ENCODE peak calls at places on chromosome 4, in ten cellular contexts. Y is hypothalamus, V is NT2/D1, F is brain microvascular endothelial cell, X is stromal cell of bone marrow, B is retinal pigment epithelial cell, P is H7, E is left ventricle myocardium superior, K is chondrocyte, A is coronary artery. M is an unnamed sample.

GRCh38 chr4:152672403-152673092 is 7.2 kb downstream of the TMEM154 start:
- DNase-seq in Y (no peak), V (no peak), F (no peak), X (no peak), B (no peak), P (no peak), E (no peak), K (no peak), A (no peak), M (no peak)

GRCh38 chr4:118171381-118171780 is 137.1 kb downstream of the NDST3 start:
- DNase-seq in Y (no peak), V (no peak), F (no peak), X (no peak), B (no peak), P (no peak), E (no peak), K (no peak), A (no peak), M (no peak)

GRCh38 chr4:174578366-174578765 is 56.1 kb upstream of the HPGD start:
- DNase-seq in Y (no peak), V (no peak), F (peak; percentile 66), X (no peak), B (no peak), P (no peak), E (no peak), K (no peak), A (no peak), M (no peak)

GRCh38 chr4:76821661-76822060 is 76.3 kb downstream of the SOWAHB start:
- DNase-seq in Y (no peak), V (no peak), F (no peak), X (no peak), B (no peak), P (no peak), E (no peak), K (no peak), A (no peak), M (no peak)

GRCh38 chr4:122689972-122690371 is 42.5 kb upstream of the BBS12 start:
- DNase-seq in Y (no peak), V (no peak), F (no peak), X (no peak), B (no peak), P (no peak), E (no peak), K (no peak), A (no peak), M (no peak)

GRCh38 chr4:98773638-98774037 is 115.2 kb upstream of the TSPAN5 start:
- DNase-seq in Y (no peak), V (no peak), F (no peak), X (no peak), B (no peak), P (no peak), E (no peak), K (no peak), A (no peak), M (no peak)

GRCh38 chr4:36990108-36990872 is 254.3 kb upstream of the NWD2 start:
- DNase-seq in Y (no peak), V (no peak), F (no peak), X (no peak), B (no peak), P (no peak), E (no peak), K (no peak), A (no peak), M (no peak)

GRCh38 chr4:36758779-36759178 is 477.4 kb downstream of the DTHD1 start:
- DNase-seq in Y (no peak), V (peak; percentile 33), F (no peak), X (no peak), B (no peak), P (no peak), E (no peak), K (no peak), A (no peak), M (no peak)

GRCh38 chr4:82429728-82430192 is 502 bp downstream of the HNRNPDL start:
- DNase-seq in Y (no peak), V (no peak), F (peak; percentile 13), X (peak; percentile 13), B (no peak), P (no peak), E (no peak), K (no peak), A (no peak), M (no peak)

GRCh38 chr4:138927065-138927464 is 88.5 kb upstream of the NOCT start:
- DNase-seq in Y (no peak), V (no peak), F (no peak), X (peak; percentile 33), B (no peak), P (no peak), E (no peak), K (no peak), A (no peak), M (no peak)

GRCh38 chr4:73620115-73620792 is at the start of gene RASSF6:
- DNase-seq in Y (no peak), V (peak; percentile 13), F (no peak), X (no peak), B (no peak), P (peak; percentile 75), E (peak; percentile 22), K (no peak), A (no peak), M (peak; percentile 83)

GRCh38 chr4:107988763-107989035 is 990 bp upstream of the HADH start:
- DNase-seq in Y (no peak), V (no peak), F (no peak), X (no peak), B (no peak), P (no peak), E (peak; percentile 25), K (no peak), A (no peak), M (no peak)

GRCh38 chr4:151267822-151268535 is 9.0 kb upstream of the PRSS48 start:
- DNase-seq in Y (no peak), V (no peak), F (no peak), X (no peak), B (no peak), P (no peak), E (no peak), K (no peak), A (no peak), M (no peak)

GRCh38 chr4:15653864-15654391 is 1.2 kb downstream of the FBXL5 start:
- DNase-seq in Y (no peak), V (no peak), F (peak; percentile 60), X (no peak), B (no peak), P (peak; percentile 16), E (no peak), K (no peak), A (no peak), M (no peak)

GRCh38 chr4:165779950-165780670 is 92.9 kb upstream of the TLL1 start:
- DNase-seq in Y (no peak), V (no peak), F (no peak), X (peak; percentile 12), B (no peak), P (no peak), E (no peak), K (no peak), A (no peak), M (peak; percentile 66)

GRCh38 chr4:185165605-185166063 is 22.6 kb downstream of the SLC25A4 start:
- DNase-seq in Y (no peak), V (no peak), F (peak; percentile 74), X (peak; percentile 48), B (no peak), P (no peak), E (no peak), K (no peak), A (no peak), M (no peak)

GRCh38 chr4:145481164-145481941 is at the start of gene SMAD1:
- DNase-seq in Y (peak; percentile 72), V (no peak), F (peak; percentile 76), X (peak; percentile 79), B (peak; percentile 53), P (peak; percentile 84), E (peak; percentile 91), K (peak; percentile 94), A (peak; percentile 90), M (no peak)

GRCh38 chr4:48483006-48483776 is at the start of gene SLC10A4:
- DNase-seq in Y (no peak), V (peak; percentile 3), F (no peak), X (no peak), B (no peak), P (peak; percentile 88), E (no peak), K (no peak), A (no peak), M (no peak)

GRCh38 chr4:16001484-16001858 is 38.5 kb upstream of the FGFBP2 start:
- DNase-seq in Y (peak; percentile 13), V (peak; percentile 63), F (peak; percentile 77), X (peak; percentile 43), B (peak; percentile 47), P (peak; percentile 88), E (peak; percentile 37), K (no peak), A (no peak), M (peak; percentile 31)

GRCh38 chr4:3666263-3666662 is 99.9 kb upstream of the ADRA2C start:
- DNase-seq in Y (no peak), V (no peak), F (no peak), X (no peak), B (no peak), P (no peak), E (no peak), K (no peak), A (no peak), M (no peak)

GRCh38 chr4:36508390-36508789 is 227.0 kb downstream of the DTHD1 start:
- DNase-seq in Y (no peak), V (no peak), F (no peak), X (no peak), B (no peak), P (no peak), E (no peak), K (no peak), A (no peak), M (no peak)

GRCh38 chr4:1451106-1451751 is 45.0 kb upstream of the NKX1-1 start:
- DNase-seq in Y (no peak), V (no peak), F (no peak), X (no peak), B (no peak), P (no peak), E (no peak), K (no peak), A (no peak), M (no peak)

M was measured in epithelial cell of proximal tubule.